ENCODE peak calls at places on chromosomes 6 and 20, in nine cellular contexts. One of them, this sample, is unnamed.
A peak's percentile ranks its signal among the peaks of the same experiment; 100 is the strongest.

GRCh38 chr20:48163521-48163920 is 378.2 kb upstream of the SULF2 start:
- DNase-seq in IMR-90: no peak
- DNase-seq in Panc1: no peak
- DNase-seq in neural progenitor cell: no peak
- DNase-seq in transverse colon: no peak
- DNase-seq in body of pancreas: no peak
- DNase-seq in thyroid gland: no peak
- DNase-seq in AG04450: no peak
- DNase-seq in psoas muscle: no peak
- DNase-seq in this sample: no peak

GRCh38 chr20:50464725-50465650 is 45.2 kb upstream of the PTPN1 start:
- DNase-seq in IMR-90: peak; percentile 28
- DNase-seq in Panc1: no peak
- DNase-seq in neural progenitor cell: no peak
- DNase-seq in transverse colon: no peak
- DNase-seq in body of pancreas: no peak
- DNase-seq in thyroid gland: no peak
- DNase-seq in AG04450: no peak
- DNase-seq in psoas muscle: no peak
- DNase-seq in this sample: no peak

GRCh38 chr6:135291288-135292116 is 110.4 kb downstream of the MYB start:
- DNase-seq in IMR-90: peak; percentile 24
- DNase-seq in Panc1: no peak
- DNase-seq in neural progenitor cell: no peak
- DNase-seq in transverse colon: no peak
- DNase-seq in body of pancreas: no peak
- DNase-seq in thyroid gland: no peak
- DNase-seq in AG04450: no peak
- DNase-seq in psoas muscle: no peak
- DNase-seq in this sample: no peak

GRCh38 chr6:25227854-25228253 is 51.3 kb upstream of the CARMIL1 start:
- DNase-seq in IMR-90: no peak
- DNase-seq in Panc1: no peak
- DNase-seq in neural progenitor cell: no peak
- DNase-seq in transverse colon: no peak
- DNase-seq in body of pancreas: no peak
- DNase-seq in thyroid gland: no peak
- DNase-seq in AG04450: no peak
- DNase-seq in psoas muscle: no peak
- DNase-seq in this sample: no peak

GRCh38 chr6:169251371-169251802 is 2.3 kb downstream of the THBS2 start:
- DNase-seq in IMR-90: no peak
- DNase-seq in Panc1: no peak
- DNase-seq in neural progenitor cell: no peak
- DNase-seq in transverse colon: no peak
- DNase-seq in body of pancreas: no peak
- DNase-seq in thyroid gland: no peak
- DNase-seq in AG04450: no peak
- DNase-seq in psoas muscle: no peak
- DNase-seq in this sample: no peak

GRCh38 chr6:158713469-158713868 is 63.6 kb downstream of the SYTL3 start:
- DNase-seq in IMR-90: no peak
- DNase-seq in Panc1: no peak
- DNase-seq in neural progenitor cell: no peak
- DNase-seq in transverse colon: no peak
- DNase-seq in body of pancreas: no peak
- DNase-seq in thyroid gland: no peak
- DNase-seq in AG04450: no peak
- DNase-seq in psoas muscle: no peak
- DNase-seq in this sample: no peak

GRCh38 chr6:157985378-157986155 is 3.9 kb downstream of the SYNJ2 start:
- DNase-seq in IMR-90: no peak
- DNase-seq in Panc1: no peak
- DNase-seq in neural progenitor cell: no peak
- DNase-seq in transverse colon: no peak
- DNase-seq in body of pancreas: peak; percentile 44
- DNase-seq in thyroid gland: no peak
- DNase-seq in AG04450: no peak
- DNase-seq in psoas muscle: no peak
- DNase-seq in this sample: no peak

GRCh38 chr6:130525378-130525777 is 159.6 kb downstream of the TMEM200A start:
- DNase-seq in IMR-90: no peak
- DNase-seq in Panc1: no peak
- DNase-seq in neural progenitor cell: no peak
- DNase-seq in transverse colon: no peak
- DNase-seq in body of pancreas: no peak
- DNase-seq in thyroid gland: no peak
- DNase-seq in AG04450: no peak
- DNase-seq in psoas muscle: no peak
- DNase-seq in this sample: no peak

GRCh38 chr6:45663181-45664180 is 285.7 kb upstream of the SUPT3H start:
- DNase-seq in IMR-90: no peak
- DNase-seq in Panc1: no peak
- DNase-seq in neural progenitor cell: peak; percentile 73
- DNase-seq in transverse colon: peak; percentile 21
- DNase-seq in body of pancreas: no peak
- DNase-seq in thyroid gland: peak; percentile 2
- DNase-seq in AG04450: no peak
- DNase-seq in psoas muscle: peak; percentile 27
- DNase-seq in this sample: no peak

GRCh38 chr6:151320140-151320539 is 71.2 kb downstream of the ZBTB2 start:
- DNase-seq in IMR-90: no peak
- DNase-seq in Panc1: no peak
- DNase-seq in neural progenitor cell: no peak
- DNase-seq in transverse colon: no peak
- DNase-seq in body of pancreas: no peak
- DNase-seq in thyroid gland: no peak
- DNase-seq in AG04450: no peak
- DNase-seq in psoas muscle: no peak
- DNase-seq in this sample: no peak

GRCh38 chr6:34063641-34064040 is 82.2 kb downstream of the GRM4 start:
- DNase-seq in IMR-90: no peak
- DNase-seq in Panc1: no peak
- DNase-seq in neural progenitor cell: no peak
- DNase-seq in transverse colon: no peak
- DNase-seq in body of pancreas: no peak
- DNase-seq in thyroid gland: no peak
- DNase-seq in AG04450: no peak
- DNase-seq in psoas muscle: no peak
- DNase-seq in this sample: no peak

GRCh38 chr6:168105813-168106660 is 27.0 kb upstream of the FRMD1 start:
- DNase-seq in IMR-90: no peak
- DNase-seq in Panc1: no peak
- DNase-seq in neural progenitor cell: no peak
- DNase-seq in transverse colon: no peak
- DNase-seq in body of pancreas: no peak
- DNase-seq in thyroid gland: no peak
- DNase-seq in AG04450: no peak
- DNase-seq in psoas muscle: peak; percentile 4
- DNase-seq in this sample: no peak

GRCh38 chr6:33979750-33980149 is 166.1 kb downstream of the GRM4 start:
- DNase-seq in IMR-90: no peak
- DNase-seq in Panc1: no peak
- DNase-seq in neural progenitor cell: no peak
- DNase-seq in transverse colon: no peak
- DNase-seq in body of pancreas: peak; percentile 1
- DNase-seq in thyroid gland: no peak
- DNase-seq in AG04450: no peak
- DNase-seq in psoas muscle: no peak
- DNase-seq in this sample: no peak

GRCh38 chr6:30556714-30556963 is 350 bp upstream of the GNL1 start:
- DNase-seq in IMR-90: no peak
- DNase-seq in Panc1: peak; percentile 75
- DNase-seq in neural progenitor cell: peak; percentile 95
- DNase-seq in transverse colon: peak; percentile 91
- DNase-seq in body of pancreas: no peak
- DNase-seq in thyroid gland: peak; percentile 87
- DNase-seq in AG04450: no peak
- DNase-seq in psoas muscle: no peak
- DNase-seq in this sample: no peak

GRCh38 chr6:142026471-142026870 is 106.3 kb upstream of the GJE1 start:
- DNase-seq in IMR-90: no peak
- DNase-seq in Panc1: no peak
- DNase-seq in neural progenitor cell: no peak
- DNase-seq in transverse colon: no peak
- DNase-seq in body of pancreas: no peak
- DNase-seq in thyroid gland: no peak
- DNase-seq in AG04450: no peak
- DNase-seq in psoas muscle: no peak
- DNase-seq in this sample: no peak

GRCh38 chr20:63090682-63091571 is 84.2 kb upstream of the BHLHE23 start:
- DNase-seq in IMR-90: no peak
- DNase-seq in Panc1: no peak
- DNase-seq in neural progenitor cell: no peak
- DNase-seq in transverse colon: peak; percentile 22
- DNase-seq in body of pancreas: peak; percentile 5
- DNase-seq in thyroid gland: no peak
- DNase-seq in AG04450: no peak
- DNase-seq in psoas muscle: no peak
- DNase-seq in this sample: no peak

GRCh38 chr20:35339007-35339406 is 46.8 kb upstream of the FAM83C start:
- DNase-seq in IMR-90: peak; percentile 99
- DNase-seq in Panc1: no peak
- DNase-seq in neural progenitor cell: no peak
- DNase-seq in transverse colon: no peak
- DNase-seq in body of pancreas: no peak
- DNase-seq in thyroid gland: no peak
- DNase-seq in AG04450: peak; percentile 93
- DNase-seq in psoas muscle: no peak
- DNase-seq in this sample: peak; percentile 65

GRCh38 chr20:47146703-47147102 is 209.8 kb downstream of the ZMYND8 start:
- DNase-seq in IMR-90: peak; percentile 73
- DNase-seq in Panc1: no peak
- DNase-seq in neural progenitor cell: peak; percentile 26
- DNase-seq in transverse colon: no peak
- DNase-seq in body of pancreas: no peak
- DNase-seq in thyroid gland: no peak
- DNase-seq in AG04450: peak; percentile 34
- DNase-seq in psoas muscle: no peak
- DNase-seq in this sample: peak; percentile 86

GRCh38 chr6:110036408-110037302 is 58.5 kb downstream of the GPR6 start:
- DNase-seq in IMR-90: no peak
- DNase-seq in Panc1: no peak
- DNase-seq in neural progenitor cell: no peak
- DNase-seq in transverse colon: no peak
- DNase-seq in body of pancreas: no peak
- DNase-seq in thyroid gland: no peak
- DNase-seq in AG04450: no peak
- DNase-seq in psoas muscle: no peak
- DNase-seq in this sample: no peak

GRCh38 chr6:95545691-95546090 is 31.6 kb upstream of the MANEA start:
- DNase-seq in IMR-90: no peak
- DNase-seq in Panc1: no peak
- DNase-seq in neural progenitor cell: no peak
- DNase-seq in transverse colon: no peak
- DNase-seq in body of pancreas: no peak
- DNase-seq in thyroid gland: no peak
- DNase-seq in AG04450: no peak
- DNase-seq in psoas muscle: no peak
- DNase-seq in this sample: no peak

GRCh38 chr6:4129446-4129845 is 5.9 kb downstream of the ECI2 start:
- DNase-seq in IMR-90: peak; percentile 9
- DNase-seq in Panc1: no peak
- DNase-seq in neural progenitor cell: no peak
- DNase-seq in transverse colon: no peak
- DNase-seq in body of pancreas: no peak
- DNase-seq in thyroid gland: no peak
- DNase-seq in AG04450: no peak
- DNase-seq in psoas muscle: no peak
- DNase-seq in this sample: no peak

GRCh38 chr6:168078943-168079405 is at the start of gene FRMD1:
- DNase-seq in IMR-90: no peak
- DNase-seq in Panc1: no peak
- DNase-seq in neural progenitor cell: no peak
- DNase-seq in transverse colon: peak; percentile 88
- DNase-seq in body of pancreas: no peak
- DNase-seq in thyroid gland: no peak
- DNase-seq in AG04450: no peak
- DNase-seq in psoas muscle: no peak
- DNase-seq in this sample: no peak

GRCh38 chr6:117840541-117840983 is 66.5 kb upstream of the SLC35F1 start:
- DNase-seq in IMR-90: peak; percentile 36
- DNase-seq in Panc1: no peak
- DNase-seq in neural progenitor cell: peak; percentile 70
- DNase-seq in transverse colon: no peak
- DNase-seq in body of pancreas: no peak
- DNase-seq in thyroid gland: no peak
- DNase-seq in AG04450: no peak
- DNase-seq in psoas muscle: no peak
- DNase-seq in this sample: no peak
- TF ChIP-seq CTCF in IMR-90: peak; percentile 48
- TF ChIP-seq CTCF in Panc1: peak; percentile 57
- TF ChIP-seq CTCF in neural progenitor cell: peak; percentile 81
- TF ChIP-seq CTCF in transverse colon: no peak
- TF ChIP-seq CTCF in body of pancreas: no peak
- TF ChIP-seq CTCF in thyroid gland: no peak
- TF ChIP-seq CTCF in AG04450: peak; percentile 48
- TF ChIP-seq CTCF in psoas muscle: no peak
- TF ChIP-seq CTCF in this sample: peak; percentile 38

GRCh38 chr6:15792842-15793241 is 130.0 kb upstream of the DTNBP1 start:
- DNase-seq in IMR-90: no peak
- DNase-seq in Panc1: no peak
- DNase-seq in neural progenitor cell: no peak
- DNase-seq in transverse colon: no peak
- DNase-seq in body of pancreas: no peak
- DNase-seq in thyroid gland: no peak
- DNase-seq in AG04450: no peak
- DNase-seq in psoas muscle: no peak
- DNase-seq in this sample: no peak
- H3K27me3 ChIP-seq in IMR-90: peaks cover 20% of the 10 kb centered on the region
- H3K27me3 ChIP-seq in Panc1: no peaks in the 10 kb centered on the region
- H3K27me3 ChIP-seq in neural progenitor cell: no peaks in the 10 kb centered on the region
- H3K27me3 ChIP-seq in transverse colon: no peaks in the 10 kb centered on the region
- H3K27me3 ChIP-seq in body of pancreas: no peaks in the 10 kb centered on the region
- H3K27me3 ChIP-seq in thyroid gland: no peaks in the 10 kb centered on the region
- H3K27me3 ChIP-seq in AG04450: peaks cover 3% of the 10 kb centered on the region
- H3K27me3 ChIP-seq in psoas muscle: no peaks in the 10 kb centered on the region
- H3K27me3 ChIP-seq in this sample: no peaks in the 10 kb centered on the region

GRCh38 chr6:153032255-153032882 is 29.9 kb upstream of the MTRF1L start:
- DNase-seq in IMR-90: peak; percentile 81
- DNase-seq in Panc1: no peak
- DNase-seq in neural progenitor cell: peak; percentile 9
- DNase-seq in transverse colon: no peak
- DNase-seq in body of pancreas: no peak
- DNase-seq in thyroid gland: no peak
- DNase-seq in AG04450: peak; percentile 34
- DNase-seq in psoas muscle: no peak
- DNase-seq in this sample: no peak
- TF ChIP-seq CTCF in IMR-90: peak; percentile 65
- TF ChIP-seq CTCF in Panc1: peak; percentile 56
- TF ChIP-seq CTCF in neural progenitor cell: peak; percentile 52
- TF ChIP-seq CTCF in transverse colon: peak; percentile 52
- TF ChIP-seq CTCF in body of pancreas: no peak
- TF ChIP-seq CTCF in thyroid gland: no peak
- TF ChIP-seq CTCF in AG04450: peak; percentile 44
- TF ChIP-seq CTCF in psoas muscle: peak; percentile 41
- TF ChIP-seq CTCF in this sample: peak; percentile 26

GRCh38 chr20:17444091-17444490 is 87.1 kb downstream of the BFSP1 start:
- DNase-seq in IMR-90: no peak
- DNase-seq in Panc1: no peak
- DNase-seq in neural progenitor cell: no peak
- DNase-seq in transverse colon: no peak
- DNase-seq in body of pancreas: no peak
- DNase-seq in thyroid gland: no peak
- DNase-seq in AG04450: no peak
- DNase-seq in psoas muscle: no peak
- DNase-seq in this sample: no peak
- H3K27me3 ChIP-seq in IMR-90: peaks cover 21% of the 10 kb centered on the region
- H3K27me3 ChIP-seq in Panc1: peaks cover 18% of the 10 kb centered on the region
- H3K27me3 ChIP-seq in neural progenitor cell: no peaks in the 10 kb centered on the region
- H3K27me3 ChIP-seq in transverse colon: no peaks in the 10 kb centered on the region
- H3K27me3 ChIP-seq in body of pancreas: no peaks in the 10 kb centered on the region
- H3K27me3 ChIP-seq in thyroid gland: no peaks in the 10 kb centered on the region
- H3K27me3 ChIP-seq in AG04450: peaks cover 14% of the 10 kb centered on the region
- H3K27me3 ChIP-seq in psoas muscle: peaks cover 4% of the 10 kb centered on the region
- H3K27me3 ChIP-seq in this sample: peaks cover 9% of the 10 kb centered on the region

This sample was measured in kidney epithelial cell.